ENCODE peak calls at places on chromosome 17, in eight cellular contexts. One of them, this sample, is unnamed.

GRCh38 chr17:78650093-78650715 is 73.0 kb upstream of the DNAH17 start:
- DNase-seq in Peyer's patch: no peak
- DNase-seq in psoas muscle: no peak
- DNase-seq in AG04449: no peak
- DNase-seq in A549: peak
- DNase-seq in astrocyte: no peak
- DNase-seq in stomach: no peak
- DNase-seq in kidney epithelial cell: no peak
- DNase-seq in this sample: no peak

GRCh38 chr17:76532072-76532651 is 5.3 kb downstream of the CYGB start:
- DNase-seq in AG04449: no peak
- DNase-seq in astrocyte: peak
- DNase-seq in Peyer's patch: no peak
- DNase-seq in stomach: no peak
- DNase-seq in psoas muscle: no peak
- DNase-seq in kidney epithelial cell: no peak
- DNase-seq in A549: no peak
- DNase-seq in this sample: no peak

GRCh38 chr17:28057731-28058246 is 15.3 kb downstream of the NLK start:
- DNase-seq in A549: peak
- DNase-seq in kidney epithelial cell: no peak
- DNase-seq in Peyer's patch: no peak
- DNase-seq in psoas muscle: no peak
- DNase-seq in astrocyte: peak
- DNase-seq in stomach: no peak
- DNase-seq in AG04449: no peak
- DNase-seq in this sample: no peak

GRCh38 chr17:48153711-48154642 is 46.4 kb downstream of the SNX11 start:
- DNase-seq in stomach: peak
- DNase-seq in psoas muscle: no peak
- DNase-seq in Peyer's patch: peak
- DNase-seq in astrocyte: peak
- DNase-seq in AG04449: no peak
- DNase-seq in kidney epithelial cell: no peak
- DNase-seq in A549: peak
- DNase-seq in this sample: peak

GRCh38 chr17:17922198-17922901 is 49.9 kb downstream of the TOM1L2 start:
- DNase-seq in A549: no peak
- DNase-seq in astrocyte: no peak
- DNase-seq in psoas muscle: no peak
- DNase-seq in kidney epithelial cell: no peak
- DNase-seq in stomach: no peak
- DNase-seq in Peyer's patch: peak
- DNase-seq in AG04449: no peak
- DNase-seq in this sample: no peak

GRCh38 chr17:52096056-52096455 is 62.5 kb downstream of the CA10 start:
- DNase-seq in AG04449: no peak
- DNase-seq in kidney epithelial cell: no peak
- DNase-seq in astrocyte: no peak
- DNase-seq in stomach: no peak
- DNase-seq in A549: no peak
- DNase-seq in Peyer's patch: no peak
- DNase-seq in psoas muscle: no peak
- DNase-seq in this sample: no peak

GRCh38 chr17:48951572-48951971 is 6.9 kb upstream of the SNF8 start:
- DNase-seq in A549: no peak
- DNase-seq in kidney epithelial cell: no peak
- DNase-seq in AG04449: no peak
- DNase-seq in Peyer's patch: no peak
- DNase-seq in astrocyte: no peak
- DNase-seq in stomach: no peak
- DNase-seq in psoas muscle: no peak
- DNase-seq in this sample: no peak

GRCh38 chr17:8118769-8119574 is 658 bp upstream of the ALOXE3 start:
- DNase-seq in stomach: peak
- DNase-seq in AG04449: no peak
- DNase-seq in Peyer's patch: peak
- DNase-seq in kidney epithelial cell: no peak
- DNase-seq in astrocyte: peak
- DNase-seq in A549: peak
- DNase-seq in psoas muscle: peak
- DNase-seq in this sample: peak

GRCh38 chr17:67283727-67284516 is 38.9 kb upstream of the HELZ start:
- DNase-seq in kidney epithelial cell: no peak
- DNase-seq in A549: no peak
- DNase-seq in stomach: no peak
- DNase-seq in Peyer's patch: no peak
- DNase-seq in astrocyte: no peak
- DNase-seq in psoas muscle: no peak
- DNase-seq in AG04449: no peak
- DNase-seq in this sample: no peak

GRCh38 chr17:80826955-80827645 is 164.5 kb upstream of the CHMP6 start:
- DNase-seq in astrocyte: peak
- DNase-seq in kidney epithelial cell: peak
- DNase-seq in A549: peak
- DNase-seq in Peyer's patch: peak
- DNase-seq in AG04449: peak
- DNase-seq in psoas muscle: peak
- DNase-seq in stomach: no peak
- DNase-seq in this sample: no peak

GRCh38 chr17:74964988-74965622 is 7.5 kb downstream of the HID1 start:
- DNase-seq in psoas muscle: no peak
- DNase-seq in kidney epithelial cell: no peak
- DNase-seq in stomach: no peak
- DNase-seq in A549: no peak
- DNase-seq in AG04449: no peak
- DNase-seq in astrocyte: no peak
- DNase-seq in Peyer's patch: no peak
- DNase-seq in this sample: no peak

GRCh38 chr17:67718325-67718941 is 697 bp downstream of the NOL11 start:
- DNase-seq in stomach: no peak
- DNase-seq in AG04449: no peak
- DNase-seq in kidney epithelial cell: no peak
- DNase-seq in psoas muscle: no peak
- DNase-seq in astrocyte: peak
- DNase-seq in Peyer's patch: no peak
- DNase-seq in A549: peak
- DNase-seq in this sample: no peak

GRCh38 chr17:74499992-74500391 is 31.3 kb downstream of the CD300LB start:
- DNase-seq in Peyer's patch: peak
- DNase-seq in psoas muscle: no peak
- DNase-seq in kidney epithelial cell: no peak
- DNase-seq in astrocyte: no peak
- DNase-seq in stomach: no peak
- DNase-seq in AG04449: no peak
- DNase-seq in A549: no peak
- DNase-seq in this sample: no peak

GRCh38 chr17:61816538-61816937 is 46.8 kb downstream of the BRIP1 start:
- DNase-seq in A549: no peak
- DNase-seq in stomach: no peak
- DNase-seq in Peyer's patch: no peak
- DNase-seq in kidney epithelial cell: no peak
- DNase-seq in AG04449: no peak
- DNase-seq in psoas muscle: no peak
- DNase-seq in astrocyte: peak
- DNase-seq in this sample: no peak

GRCh38 chr17:43226393-43226792 is 2.0 kb downstream of the CCDC200 start:
- DNase-seq in A549: no peak
- DNase-seq in psoas muscle: no peak
- DNase-seq in stomach: no peak
- DNase-seq in kidney epithelial cell: no peak
- DNase-seq in astrocyte: no peak
- DNase-seq in AG04449: no peak
- DNase-seq in Peyer's patch: no peak
- DNase-seq in this sample: no peak

GRCh38 chr17:82458885-82459424 is 414 bp downstream of the NARF start:
- DNase-seq in kidney epithelial cell: no peak
- DNase-seq in stomach: peak
- DNase-seq in Peyer's patch: no peak
- DNase-seq in AG04449: no peak
- DNase-seq in astrocyte: peak
- DNase-seq in psoas muscle: no peak
- DNase-seq in A549: no peak
- DNase-seq in this sample: peak

GRCh38 chr17:58401287-58401686 is 16.0 kb downstream of the RNF43 start:
- DNase-seq in AG04449: no peak
- DNase-seq in stomach: no peak
- DNase-seq in A549: no peak
- DNase-seq in astrocyte: no peak
- DNase-seq in Peyer's patch: no peak
- DNase-seq in kidney epithelial cell: no peak
- DNase-seq in psoas muscle: no peak
- DNase-seq in this sample: no peak

GRCh38 chr17:50186661-50187402 is 14.6 kb downstream of the COL1A1 start:
- DNase-seq in Peyer's patch: no peak
- DNase-seq in A549: no peak
- DNase-seq in astrocyte: peak
- DNase-seq in AG04449: no peak
- DNase-seq in stomach: no peak
- DNase-seq in kidney epithelial cell: no peak
- DNase-seq in psoas muscle: no peak
- DNase-seq in this sample: no peak

GRCh38 chr17:2925011-2925410 is 128.8 kb downstream of the RAP1GAP2 start:
- DNase-seq in AG04449: no peak
- DNase-seq in A549: no peak
- DNase-seq in Peyer's patch: no peak
- DNase-seq in kidney epithelial cell: no peak
- DNase-seq in astrocyte: peak
- DNase-seq in psoas muscle: no peak
- DNase-seq in stomach: no peak
- DNase-seq in this sample: no peak

GRCh38 chr17:292016-292415 is 60.6 kb downstream of the RPH3AL start:
- DNase-seq in AG04449: no peak
- DNase-seq in astrocyte: no peak
- DNase-seq in Peyer's patch: peak
- DNase-seq in A549: no peak
- DNase-seq in psoas muscle: no peak
- DNase-seq in stomach: no peak
- DNase-seq in kidney epithelial cell: no peak
- DNase-seq in this sample: no peak

GRCh38 chr17:3808701-3809100 is 7.7 kb upstream of the ITGAE start:
- DNase-seq in astrocyte: peak
- DNase-seq in AG04449: no peak
- DNase-seq in psoas muscle: no peak
- DNase-seq in kidney epithelial cell: no peak
- DNase-seq in Peyer's patch: no peak
- DNase-seq in A549: no peak
- DNase-seq in stomach: no peak
- DNase-seq in this sample: no peak

GRCh38 chr17:13978478-13978877 is 90.8 kb upstream of the COX10 start:
- DNase-seq in AG04449: no peak
- DNase-seq in stomach: no peak
- DNase-seq in astrocyte: no peak
- DNase-seq in A549: no peak
- DNase-seq in Peyer's patch: no peak
- DNase-seq in kidney epithelial cell: no peak
- DNase-seq in psoas muscle: no peak
- DNase-seq in this sample: no peak

DNA sequence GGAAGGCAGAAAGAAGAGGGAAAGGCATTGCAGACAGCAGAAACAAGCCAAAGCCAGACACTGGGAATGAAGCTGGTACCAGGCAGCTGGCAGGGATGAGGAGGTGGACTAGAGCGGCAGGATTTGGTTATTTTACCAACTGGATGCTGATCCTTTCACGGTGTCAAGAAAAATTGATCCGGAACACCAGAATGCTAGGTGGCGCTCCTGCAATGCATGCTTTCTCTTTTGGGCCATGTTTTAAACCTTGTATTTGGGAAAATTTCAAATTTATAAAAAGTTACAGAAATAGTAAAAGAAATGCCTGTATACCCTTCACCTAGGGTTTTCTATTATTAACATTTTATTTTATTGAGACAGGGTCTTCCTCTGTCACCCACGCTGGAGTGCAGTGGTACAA is 224.7 kb downstream of the SOX9 start:
- DNase-seq in Peyer's patch: no peak
- DNase-seq in astrocyte: no peak
- DNase-seq in stomach: no peak
- DNase-seq in A549: no peak
- DNase-seq in kidney epithelial cell: no peak
- DNase-seq in psoas muscle: no peak
- DNase-seq in AG04449: no peak
- DNase-seq in this sample: no peak
- TF ChIP-seq CTCF in Peyer's patch: no peak
- TF ChIP-seq CTCF in astrocyte: no peak
- TF ChIP-seq CTCF in stomach: no peak
- TF ChIP-seq CTCF in A549: peak
- TF ChIP-seq CTCF in kidney epithelial cell: no peak
- TF ChIP-seq CTCF in psoas muscle: no peak
- TF ChIP-seq CTCF in AG04449: no peak
- TF ChIP-seq CTCF in this sample: no peak

GRCh38 chr17:37702605-37703004 is 42.3 kb downstream of the HNF1B start:
- DNase-seq in astrocyte: peak
- DNase-seq in Peyer's patch: no peak
- DNase-seq in kidney epithelial cell: no peak
- DNase-seq in AG04449: peak
- DNase-seq in psoas muscle: no peak
- DNase-seq in stomach: no peak
- DNase-seq in A549: peak
- DNase-seq in this sample: no peak
- TF ChIP-seq CTCF in astrocyte: no peak
- TF ChIP-seq CTCF in Peyer's patch: no peak
- TF ChIP-seq CTCF in kidney epithelial cell: no peak
- TF ChIP-seq CTCF in AG04449: no peak
- TF ChIP-seq CTCF in psoas muscle: no peak
- TF ChIP-seq CTCF in stomach: no peak
- TF ChIP-seq CTCF in A549: peak
- TF ChIP-seq CTCF in this sample: no peak

DNA sequence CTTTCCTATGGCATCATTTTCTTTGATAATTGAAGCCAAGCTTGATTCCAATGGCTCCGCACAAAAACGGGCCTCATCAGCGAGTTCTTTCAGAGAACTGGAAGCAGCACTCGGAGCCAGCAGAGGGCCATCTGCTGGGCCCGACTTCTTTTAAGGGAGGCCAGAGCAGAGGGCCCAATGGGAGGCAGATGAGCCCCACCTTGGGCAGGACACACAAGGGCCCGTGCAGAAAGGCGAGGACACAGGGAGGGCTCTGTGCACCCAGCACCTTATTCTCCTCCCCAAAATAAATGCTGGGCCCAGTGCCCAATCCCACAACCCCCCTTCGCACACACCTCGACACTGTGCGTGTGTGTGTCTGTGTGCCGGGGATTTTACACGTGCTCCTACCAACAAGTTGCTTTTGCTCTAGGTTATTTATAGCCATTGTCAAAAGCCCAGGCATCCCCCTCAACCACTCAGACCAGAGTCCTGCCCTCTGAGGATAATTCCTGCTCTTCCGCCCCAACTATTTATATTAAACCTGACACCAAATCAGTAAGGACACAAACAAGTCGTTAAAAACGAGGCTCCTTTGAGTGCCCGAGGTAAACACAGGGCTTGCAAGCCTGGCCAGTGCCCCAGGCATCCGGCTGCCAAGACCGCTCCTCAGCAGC is 6.8 kb downstream of the AXIN2 start:
- DNase-seq in stomach: no peak
- DNase-seq in A549: no peak
- DNase-seq in Peyer's patch: no peak
- DNase-seq in kidney epithelial cell: no peak
- DNase-seq in psoas muscle: no peak
- DNase-seq in AG04449: no peak
- DNase-seq in astrocyte: peak
- DNase-seq in this sample: no peak
- TF ChIP-seq CTCF in stomach: no peak
- TF ChIP-seq CTCF in A549: no peak
- TF ChIP-seq CTCF in Peyer's patch: peak
- TF ChIP-seq CTCF in kidney epithelial cell: no peak
- TF ChIP-seq CTCF in psoas muscle: peak
- TF ChIP-seq CTCF in AG04449: peak
- TF ChIP-seq CTCF in astrocyte: no peak
- TF ChIP-seq CTCF in this sample: peak

GRCh38 chr17:45385331-45385997 is 47.2 kb downstream of the ARHGAP27 start:
- DNase-seq in Peyer's patch: peak
- DNase-seq in AG04449: no peak
- DNase-seq in A549: peak
- DNase-seq in kidney epithelial cell: no peak
- DNase-seq in astrocyte: peak
- DNase-seq in stomach: peak
- DNase-seq in psoas muscle: peak
- DNase-seq in this sample: peak
- TF ChIP-seq CTCF in Peyer's patch: peak
- TF ChIP-seq CTCF in AG04449: peak
- TF ChIP-seq CTCF in A549: peak
- TF ChIP-seq CTCF in kidney epithelial cell: peak
- TF ChIP-seq CTCF in astrocyte: peak
- TF ChIP-seq CTCF in stomach: peak
- TF ChIP-seq CTCF in psoas muscle: peak
- TF ChIP-seq CTCF in this sample: peak

This sample was measured in neural crest cell.